ENCODE peak calls at places on chromosomes 6 and 20, in five cellular contexts. U is IMR-90, S is mesenchymal stem cell, O is neuronal stem cell, H is H9. Z is an unnamed sample.

GRCh38 chr6:31657406-31658157 is 1.9 kb downstream of the APOM start:
- DNase-seq in H (no peak), U (no peak), O (no peak), S (no peak), Z (no peak)

GRCh38 chr6:85347787-85348186 is 102.1 kb upstream of the NT5E start:
- DNase-seq in U (no peak), O (no peak), H (no peak), S (no peak), Z (no peak)

GRCh38 chr20:50759678-50760077 is 28.3 kb downstream of the PARD6B start:
- DNase-seq in O (no peak), S (no peak), H (no peak), U (no peak), Z (no peak)

GRCh38 chr6:33132121-33132524 is 56.3 kb downstream of the HLA-DPB1 start:
- DNase-seq in S (no peak), H (no peak), U (no peak), O (no peak), Z (no peak)

GRCh38 chr6:4804095-4804494 is 27.9 kb downstream of the CDYL start:
- DNase-seq in O (no peak), H (no peak), S (peak; percentile 85), U (peak; percentile 77), Z (peak; percentile 22)

GRCh38 chr20:11912013-11912663 is 5.6 kb upstream of the BTBD3 start:
- DNase-seq in H (no peak), U (no peak), O (no peak), S (no peak), Z (peak; percentile 26)

GRCh38 chr20:64151634-64152530 is 12.4 kb upstream of the MYT1 start:
- DNase-seq in S (no peak), H (no peak), U (peak; percentile 46), O (no peak), Z (no peak)

GRCh38 chr6:107272246-107272645 is 156.9 kb upstream of the BEND3 start:
- DNase-seq in H (no peak), S (no peak), O (no peak), U (no peak), Z (peak; percentile 24)

GRCh38 chr20:6707231-6707870 is 60.1 kb upstream of the BMP2 start:
- DNase-seq in S (peak; percentile 46), H (no peak), O (no peak), U (no peak), Z (peak; percentile 80)

GRCh38 chr6:77814119-77814518 is 161.3 kb downstream of the MEI4 start:
- DNase-seq in O (no peak), U (no peak), H (no peak), S (no peak), Z (peak; percentile 36)

GRCh38 chr6:111692327-111693164 is 86.9 kb upstream of the TRAF3IP2 start:
- DNase-seq in S (no peak), O (no peak), U (no peak), H (no peak), Z (no peak)

GRCh38 chr20:10857362-10858070 is 183.7 kb upstream of the JAG1 start:
- DNase-seq in S (peak; percentile 59), U (peak; percentile 60), O (no peak), H (no peak), Z (peak; percentile 12)

GRCh38 chr6:167424060-167424673 is 99.3 kb downstream of the TTLL2 start:
- DNase-seq in U (no peak), S (no peak), O (no peak), H (peak; percentile 45), Z (peak; percentile 7)

GRCh38 chr20:62707281-62707941 is 1.2 kb upstream of the NTSR1 start:
- DNase-seq in O (no peak), U (no peak), H (no peak), S (no peak), Z (no peak)

GRCh38 chr6:135382182-135382628 is 115.3 kb downstream of the AHI1 start:
- DNase-seq in H (no peak), O (no peak), U (no peak), S (no peak), Z (no peak)

GRCh38 chr6:70221025-70221714 is 81.7 kb downstream of the COL9A1 start:
- DNase-seq in O (peak; percentile 24), S (peak; percentile 46), U (peak; percentile 20), H (no peak), Z (peak; percentile 44)

GRCh38 chr6:79600313-79601019 is 30.7 kb upstream of the SH3BGRL2 start:
- DNase-seq in O (no peak), S (peak; percentile 11), U (no peak), H (no peak), Z (no peak)

GRCh38 chr6:56842602-56843475 is 112.1 kb upstream of the BEND6 start:
- DNase-seq in U (peak; percentile 60), S (peak; percentile 69), H (peak; percentile 57), O (no peak), Z (peak; percentile 78)

GRCh38 chr6:16132909-16133308 is 4.0 kb downstream of the MYLIP start:
- DNase-seq in U (no peak), O (no peak), S (no peak), H (no peak), Z (peak; percentile 25)

GRCh38 chr6:150880336-150880735 is 14.8 kb downstream of the MTHFD1L start:
- DNase-seq in U (no peak), H (no peak), S (no peak), O (no peak), Z (no peak)

GRCh38 chr6:68233623-68234022 is 401.5 kb upstream of the ADGRB3 start:
- DNase-seq in O (no peak), U (peak; percentile 1), S (peak; percentile 62), H (no peak), Z (no peak)

GRCh38 chr6:169250660-169251059 is 3.0 kb downstream of the THBS2 start:
- DNase-seq in H (peak; percentile 84), O (no peak), S (peak; percentile 17), U (peak; percentile 95), Z (peak; percentile 66)

GRCh38 chr20:48406462-48407235 is 421.1 kb downstream of the PREX1 start:
- DNase-seq in O (no peak), S (no peak), U (no peak), H (no peak), Z (no peak)

GRCh38 chr6:53322188-53323029 is 26.3 kb downstream of the ELOVL5 start:
- DNase-seq in H (no peak), O (no peak), S (peak; percentile 53), U (peak; percentile 42), Z (peak; percentile 42)

GRCh38 chr6:20997143-20997792 is 463.0 kb downstream of the CDKAL1 start:
- DNase-seq in O (no peak), S (peak; percentile 34), H (no peak), U (no peak), Z (no peak)

GRCh38 chr6:53728570-53729194 is 63.1 kb upstream of the KLHL31 start:
- DNase-seq in O (peak; percentile 31), U (peak; percentile 49), S (peak; percentile 51), H (peak; percentile 60), Z (peak; percentile 70)

GRCh38 chr6:81491486-81492101 is 260.9 kb downstream of the TENT5A start:
- DNase-seq in H (no peak), O (no peak), U (no peak), S (no peak), Z (no peak)

GRCh38 chr6:166305562-166306117 is 2.6 kb downstream of the PRR18 start:
- DNase-seq in U (no peak), H (no peak), O (no peak), S (no peak), Z (no peak)

GRCh38 chr20:61320617-61321200 is 68.6 kb downstream of the CDH4 start:
- DNase-seq in S (no peak), O (no peak), U (no peak), H (no peak), Z (no peak)

GRCh38 chr6:27957526-27957925 is 485 bp downstream of the OR2B6 start:
- DNase-seq in U (no peak), H (no peak), O (no peak), S (no peak), Z (no peak)

DNA sequence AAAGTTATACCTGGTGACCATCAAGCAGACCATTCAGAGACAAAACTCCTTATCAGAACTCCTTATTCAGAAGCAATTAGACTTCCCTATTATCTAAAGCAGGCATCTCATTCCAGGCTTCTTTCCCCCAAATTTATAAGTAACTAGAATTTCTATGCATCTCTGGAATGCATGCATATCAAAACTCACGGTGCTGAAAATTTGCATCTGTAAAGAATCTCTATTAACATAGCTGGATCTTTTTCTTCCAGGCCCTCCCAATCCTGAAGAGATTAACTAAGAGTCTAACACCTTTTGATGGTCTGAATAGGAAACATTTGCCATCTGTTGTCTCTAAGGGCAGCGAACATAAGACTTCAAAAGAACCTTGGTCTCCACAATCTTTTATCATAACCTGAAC is 22.8 kb upstream of the SLC52A3 start:
- DNase-seq in S (no peak), H (no peak), O (no peak), U (no peak), Z (no peak)
- H3K9ac ChIP-seq in S (no peak overlapping the region), H (no peak overlapping the region), O (no peak overlapping the region), U (no peak overlapping the region), Z (no peak overlapping the region)

GRCh38 chr20:47281376-47281775 is 75.1 kb downstream of the ZMYND8 start:
- DNase-seq in U (no peak), H (no peak), O (no peak), S (no peak), Z (no peak)

GRCh38 chr20:47276856-47277541 is 79.5 kb downstream of the ZMYND8 start:
- DNase-seq in O (no peak), S (peak; percentile 52), H (no peak), U (peak; percentile 84), Z (no peak)

GRCh38 chr20:47280228-47280627 is 76.3 kb downstream of the ZMYND8 start:
- DNase-seq in O (no peak), U (no peak), S (no peak), H (no peak), Z (no peak)

GRCh38 chr20:47280668-47281067 is 75.8 kb downstream of the ZMYND8 start:
- DNase-seq in H (no peak), O (no peak), U (no peak), S (no peak), Z (no peak)

GRCh38 chr20:47278907-47279348 is 77.6 kb downstream of the ZMYND8 start:
- DNase-seq in U (peak; percentile 26), H (no peak), S (peak; percentile 77), O (no peak), Z (no peak)
- H2BK5ac ChIP-seq in U (peak overlapping the region; percentile 73), H (no peak overlapping the region), S (no peak overlapping the region), O (no peak overlapping the region), Z (no peak overlapping the region)

GRCh38 chr6:161138545-161139303 is 135.1 kb downstream of the AGPAT4 start:
- DNase-seq in H (no peak), U (no peak), S (no peak), O (no peak), Z (peak; percentile 26)
- H3K27ac ChIP-seq in H (no peak overlapping the region), U (no peak overlapping the region), S (no peak overlapping the region), O (no peak overlapping the region), Z (no peak overlapping the region)

DNA sequence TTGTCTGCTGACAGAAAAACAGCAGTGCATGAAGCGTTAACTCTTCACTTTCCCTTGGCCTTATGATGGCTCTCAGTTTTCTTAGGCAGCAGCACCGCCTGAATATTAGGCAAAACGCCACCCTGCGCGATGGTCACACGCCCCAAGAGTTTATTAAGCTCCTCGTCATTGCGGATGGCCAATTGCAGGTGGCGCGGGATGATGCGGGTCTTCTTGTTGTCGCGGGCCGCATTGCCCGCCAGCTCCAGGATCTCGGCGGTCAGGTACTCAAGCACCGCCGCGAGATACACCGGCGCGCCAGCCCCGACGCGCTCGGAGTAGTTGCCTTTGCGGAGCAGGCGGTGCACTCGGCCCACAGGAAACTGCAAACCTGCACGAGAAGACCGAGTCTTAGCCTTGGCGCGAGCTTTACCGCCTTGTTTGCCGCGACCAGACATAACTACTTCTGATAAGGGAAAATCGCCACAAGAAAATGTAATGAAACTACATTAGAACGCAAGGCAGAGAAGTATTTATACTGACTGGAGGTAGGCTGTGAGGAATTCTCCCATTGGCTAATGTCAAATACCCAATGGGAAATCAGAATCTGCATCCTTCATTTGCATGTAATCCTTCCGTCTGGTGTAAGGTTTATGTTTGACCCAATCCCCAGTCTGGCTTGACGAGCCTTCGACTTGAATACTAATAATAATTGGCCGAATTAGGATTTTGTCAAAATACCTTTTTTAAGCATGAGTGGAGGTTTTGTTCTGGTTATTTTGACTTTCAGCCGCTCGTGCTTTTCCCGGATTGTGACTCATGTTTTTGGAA is 53.9 kb upstream of the HFE start:
- DNase-seq in U (peak; percentile 99), H (peak; percentile 76), O (peak; percentile 83), S (peak; percentile 98), Z (peak; percentile 98)
- H3K9ac ChIP-seq in U (peak overlapping the region; percentile 82), H (peak overlapping the region; percentile 95), O (peak overlapping the region; percentile 89), S (peak overlapping the region; percentile 86), Z (peak overlapping the region; percentile 90)